ENCODE peak calls at places on chromosomes 2 and 18, in six cellular contexts. A, R, N, I, Y and K are unnamed samples.

GRCh38 chr2:230472619-230473018 is 56.6 kb downstream of the SP100 start:
- DNase-seq in A (no peak), R (no peak), N (no peak), I (peak; percentile 15), Y (no peak), K (no peak)

GRCh38 chr2:11698009-11698922 is 28.3 kb upstream of the NTSR2 start:
- DNase-seq in A (no peak), R (no peak), N (peak; percentile 91), I (no peak), Y (peak; percentile 26), K (no peak)

GRCh38 chr2:111990375-111990774 is 64.7 kb upstream of the TMEM87B start:
- DNase-seq in A (no peak), R (no peak), N (no peak), I (no peak), Y (no peak), K (no peak)

GRCh38 chr2:219059375-219059724 is 1.4 kb downstream of the IHH start:
- DNase-seq in A (no peak), R (peak; percentile 61), N (no peak), I (no peak), Y (no peak), K (no peak)

GRCh38 chr2:27890146-27891062 is at the start of the genes BABAM2 and RBKS:
- DNase-seq in A (peak; percentile 83), R (peak; percentile 94), N (peak; percentile 89), I (peak; percentile 89), Y (peak; percentile 87), K (peak; percentile 82)

GRCh38 chr2:133566967-133567645 is 1.2 kb downstream of the NCKAP5 start:
- DNase-seq in A (no peak), R (peak; percentile 83), N (peak; percentile 43), I (no peak), Y (no peak), K (no peak)

GRCh38 chr2:127647242-127648190 is 1.6 kb downstream of the GPR17 start:
- DNase-seq in A (no peak), R (no peak), N (peak; percentile 57), I (no peak), Y (no peak), K (no peak)

GRCh38 chr2:43175187-43175490 is 51.3 kb downstream of the ZFP36L2 start:
- DNase-seq in A (no peak), R (no peak), N (no peak), I (no peak), Y (no peak), K (no peak)

GRCh38 chr18:35616664-35617423 is 35.3 kb downstream of the GALNT1 start:
- DNase-seq in A (peak; percentile 71), R (peak; percentile 59), N (no peak), I (peak; percentile 57), Y (no peak), K (no peak)

GRCh38 chr2:179262077-179262660 is 2.5 kb downstream of the SESTD1 start:
- DNase-seq in A (no peak), R (no peak), N (no peak), I (no peak), Y (no peak), K (no peak)

GRCh38 chr18:13292736-13293135 is 74.2 kb downstream of the LDLRAD4 start:
- DNase-seq in A (no peak), R (peak; percentile 33), N (no peak), I (no peak), Y (no peak), K (no peak)

GRCh38 chr2:135258193-135258592 is 206.1 kb downstream of the RAB3GAP1 start:
- DNase-seq in A (no peak), R (peak; percentile 62), N (no peak), I (no peak), Y (no peak), K (no peak)

GRCh38 chr2:122610948-122611609 is 855.6 kb downstream of the TSN start:
- DNase-seq in A (no peak), R (no peak), N (no peak), I (no peak), Y (no peak), K (no peak)

GRCh38 chr2:223560704-223561435 is 41.3 kb downstream of the SCG2 start:
- DNase-seq in A (no peak), R (no peak), N (no peak), I (no peak), Y (no peak), K (no peak)

GRCh38 chr18:7512326-7512725 is 54.8 kb upstream of the PTPRM start:
- DNase-seq in A (no peak), R (no peak), N (no peak), I (no peak), Y (peak; percentile 15), K (no peak)

GRCh38 chr2:54899576-54900200 is 150.6 kb downstream of the RTN4 start:
- DNase-seq in A (no peak), R (no peak), N (no peak), I (no peak), Y (peak; percentile 27), K (no peak)

GRCh38 chr2:191382801-191383200 is 137.6 kb downstream of the MYO1B start:
- DNase-seq in A (no peak), R (no peak), N (no peak), I (no peak), Y (peak; percentile 86), K (no peak)

GRCh38 chr2:168997794-168998193 is 33.3 kb downstream of the ABCB11 start:
- DNase-seq in A (no peak), R (no peak), N (no peak), I (no peak), Y (no peak), K (no peak)

GRCh38 chr2:187614756-187615155 is 60.5 kb upstream of the TFPI start:
- DNase-seq in A (no peak), R (no peak), N (no peak), I (no peak), Y (no peak), K (no peak)

GRCh38 chr2:230925443-230925878 is 419 bp upstream of the GPR55 start:
- DNase-seq in A (no peak), R (peak; percentile 41), N (no peak), I (no peak), Y (no peak), K (no peak)

GRCh38 chr2:88067189-88067588 is 436 bp upstream of the SMYD1 start:
- DNase-seq in A (no peak), R (no peak), N (peak; percentile 37), I (no peak), Y (no peak), K (no peak)

GRCh38 chr2:134988994-134989605 is 58.1 kb downstream of the MAP3K19 start:
- DNase-seq in A (no peak), R (no peak), N (no peak), I (no peak), Y (no peak), K (no peak)

GRCh38 chr2:196368546-196369225 is 197.3 kb upstream of the STK17B start:
- DNase-seq in A (no peak), R (no peak), N (no peak), I (no peak), Y (no peak), K (no peak)

GRCh38 chr2:175559613-175560012 is 378.1 kb upstream of the ATP5MC3 start:
- DNase-seq in A (no peak), R (no peak), N (no peak), I (no peak), Y (no peak), K (no peak)

GRCh38 chr2:31859959-31860358 is 150.8 kb downstream of the MEMO1 start:
- DNase-seq in A (no peak), R (no peak), N (no peak), I (no peak), Y (no peak), K (no peak)

GRCh38 chr2:138829326-138829725 is 49.1 kb upstream of the NXPH2 start:
- DNase-seq in A (peak; percentile 17), R (peak; percentile 91), N (no peak), I (peak; percentile 13), Y (peak; percentile 27), K (no peak)
- TF ChIP-seq CTCF in A (no peak), R (peak; percentile 91), N (peak; percentile 20), I (peak; percentile 20), Y (no peak), K (peak; percentile 67)

GRCh38 chr2:157093666-157094065 is 163.8 kb upstream of the GALNT5 start:
- DNase-seq in A (no peak), R (no peak), N (no peak), I (no peak), Y (no peak), K (no peak)
- TF ChIP-seq CTCF in A (no peak), R (peak; percentile 15), N (no peak), I (no peak), Y (no peak), K (no peak)

GRCh38 chr18:50819027-50819726 is 639 bp downstream of the MRO start:
- DNase-seq in A (no peak), R (peak; percentile 91), N (peak; percentile 23), I (no peak), Y (peak; percentile 79), K (no peak)
- TF ChIP-seq CTCF in A (peak; percentile 36), R (peak; percentile 45), N (no peak), I (no peak), Y (no peak), K (no peak)

GRCh38 chr2:205692095-205692494 is 9.8 kb downstream of the NRP2 start:
- DNase-seq in A (no peak), R (no peak), N (no peak), I (no peak), Y (no peak), K (no peak)

GRCh38 chr2:205695460-205695979 is 13.2 kb downstream of the NRP2 start:
- DNase-seq in A (no peak), R (peak; percentile 61), N (no peak), I (no peak), Y (no peak), K (no peak)

GRCh38 chr2:205696541-205697441 is 14.5 kb downstream of the NRP2 start:
- DNase-seq in A (no peak), R (peak; percentile 86), N (no peak), I (no peak), Y (no peak), K (no peak)

GRCh38 chr2:205689837-205690236 is 7.5 kb downstream of the NRP2 start:
- DNase-seq in A (no peak), R (no peak), N (no peak), I (no peak), Y (no peak), K (no peak)

GRCh38 chr2:205694256-205694655 is 12.0 kb downstream of the NRP2 start:
- DNase-seq in A (no peak), R (no peak), N (no peak), I (no peak), Y (no peak), K (no peak)
- TF ChIP-seq CTCF in A (no peak), R (no peak), N (no peak), I (no peak), Y (no peak), K (no peak)

DNA sequence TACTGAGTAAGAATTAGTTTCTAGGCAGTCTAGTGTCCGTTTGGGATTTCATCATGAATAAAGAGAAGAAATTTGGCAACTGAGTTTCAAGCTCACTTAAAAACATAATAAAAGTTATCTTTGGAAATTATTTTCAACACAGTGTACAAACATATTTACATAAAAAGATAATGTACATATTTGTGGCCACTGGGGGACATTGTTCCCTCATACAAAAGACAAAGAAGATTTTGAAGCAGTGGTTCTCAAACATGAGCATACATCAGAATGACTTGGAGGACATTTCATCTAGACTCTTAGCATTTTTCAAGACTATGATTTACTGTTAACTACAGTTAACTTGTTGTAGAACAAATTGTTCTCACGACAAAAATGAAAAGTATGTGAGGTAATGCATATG is 15.7 kb upstream of the TTC21B start:
- DNase-seq in A (no peak), R (no peak), N (no peak), I (no peak), Y (no peak), K (no peak)
- TF ChIP-seq CTCF in A (no peak), R (no peak), N (no peak), I (no peak), Y (no peak), K (peak; percentile 17)